ENCODE peak calls at places on chromosomes 5 and 9, in seven cellular contexts. S, U, V, Z, I, X and Y are unnamed samples.

GRCh38 chr9:101333490-101333889 is 51.3 kb downstream of the BAAT start:
- DNase-seq in X (no peak), S (no peak), Z (no peak), U (no peak), V (no peak), I (no peak), Y (no peak)

GRCh38 chr5:55159763-55160492 is at the start of gene GPX8:
- DNase-seq in Z (no peak), X (peak), S (peak), I (peak), V (no peak), U (peak), Y (peak)

GRCh38 chr9:33946779-33947535 is 101.7 kb downstream of the UBAP2 start:
- DNase-seq in I (no peak), S (peak), U (no peak), X (no peak), Z (no peak), V (no peak), Y (no peak)

GRCh38 chr5:169003721-169004481 is 297.0 kb downstream of the SLIT3 start:
- DNase-seq in S (no peak), Z (no peak), X (no peak), I (no peak), V (no peak), U (no peak), Y (peak)

GRCh38 chr5:36741138-36741537 is 134.7 kb downstream of the SLC1A3 start:
- DNase-seq in U (no peak), V (no peak), Z (no peak), X (no peak), S (no peak), I (no peak), Y (no peak)

GRCh38 chr5:151024894-151025606 is 4.7 kb downstream of the GPX3 start:
- DNase-seq in X (no peak), V (no peak), I (no peak), U (no peak), Z (no peak), S (no peak), Y (no peak)

GRCh38 chr9:35733109-35733541 is 659 bp downstream of the CREB3 start:
- DNase-seq in S (peak), I (peak), Z (no peak), X (peak), V (peak), U (peak), Y (peak)

GRCh38 chr9:23162789-23163188 is 663.3 kb downstream of the ELAVL2 start:
- DNase-seq in X (no peak), S (no peak), U (no peak), V (no peak), Z (no peak), I (no peak), Y (no peak)

GRCh38 chr9:15317836-15318235 is 10.8 kb upstream of the TTC39B start:
- DNase-seq in I (no peak), V (no peak), S (no peak), Z (no peak), X (no peak), U (no peak), Y (no peak)

GRCh38 chr9:95580812-95581761 is 64.3 kb upstream of the PTCH1 start:
- DNase-seq in U (no peak), S (no peak), I (no peak), V (no peak), Z (no peak), X (no peak), Y (peak)

GRCh38 chr5:42620579-42621216 is 135.9 kb upstream of the CCDC152 start:
- DNase-seq in U (no peak), S (no peak), Z (no peak), I (no peak), V (no peak), X (no peak), Y (no peak)

GRCh38 chr5:35860686-35861085 is 4.0 kb downstream of the IL7R start:
- DNase-seq in Z (no peak), V (no peak), U (no peak), S (no peak), I (no peak), X (no peak), Y (no peak)

GRCh38 chr5:14476791-14477435 is 104.7 kb upstream of the OTULINL start:
- DNase-seq in I (no peak), S (peak), Z (no peak), U (no peak), V (no peak), X (no peak), Y (no peak)

GRCh38 chr9:86126998-86127972 is 27.9 kb upstream of the GOLM1 start:
- DNase-seq in Z (no peak), I (peak), U (peak), X (peak), V (peak), S (peak), Y (peak)

GRCh38 chr5:76545184-76545583 is 78.0 kb downstream of the F2RL2 start:
- DNase-seq in X (no peak), Z (no peak), S (no peak), V (no peak), U (no peak), I (no peak), Y (no peak)

GRCh38 chr5:168214886-168215285 is 76.6 kb upstream of the WWC1 start:
- DNase-seq in U (no peak), V (no peak), I (no peak), X (no peak), S (no peak), Z (no peak), Y (no peak)

GRCh38 chr5:54243483-54244080 is 66.8 kb downstream of the ARL15 start:
- DNase-seq in V (no peak), S (peak), U (peak), X (peak), Z (no peak), I (peak), Y (peak)

GRCh38 chr9:137658778-137659177 is 40.0 kb downstream of the EHMT1 start:
- DNase-seq in I (no peak), Z (no peak), U (no peak), X (no peak), V (no peak), S (no peak), Y (no peak)

GRCh38 chr9:127634698-127635097 is 22.6 kb downstream of the STXBP1 start:
- DNase-seq in Z (no peak), I (peak), X (peak), S (peak), V (no peak), U (peak), Y (no peak)

GRCh38 chr5:34599471-34600117 is 56.5 kb upstream of the RAI14 start:
- DNase-seq in X (no peak), S (no peak), V (no peak), Z (no peak), U (peak), I (no peak), Y (no peak)

GRCh38 chr5:171957591-171958251 is 48.7 kb downstream of the FBXW11 start:
- DNase-seq in S (no peak), Z (peak), V (no peak), X (no peak), U (peak), I (no peak), Y (no peak)

GRCh38 chr5:91146221-91146620 is 236.9 kb downstream of the ARRDC3 start:
- DNase-seq in V (no peak), U (no peak), X (no peak), I (no peak), Z (no peak), S (no peak), Y (no peak)

GRCh38 chr9:99677281-99677680 is 144.4 kb upstream of the NR4A3 start:
- DNase-seq in I (no peak), Z (no peak), V (no peak), S (no peak), X (no peak), U (no peak), Y (no peak)

GRCh38 chr9:125126019-125126746 is 17.1 kb downstream of the SCAI start:
- DNase-seq in X (no peak), Z (peak), V (no peak), I (peak), S (peak), U (no peak), Y (peak)

GRCh38 chr9:27282269-27282668 is 14.7 kb downstream of the EQTN start:
- DNase-seq in U (no peak), Z (no peak), X (no peak), I (no peak), V (no peak), S (no peak), Y (no peak)

GRCh38 chr5:181217111-181217804 is 5.8 kb upstream of the TRIM41 start:
- DNase-seq in I (peak), Z (peak), V (no peak), S (peak), X (no peak), U (no peak), Y (peak)

GRCh38 chr5:2215059-2215458 is 332.3 kb upstream of the IRX4 start:
- DNase-seq in Z (no peak), V (no peak), S (no peak), X (no peak), U (no peak), I (no peak), Y (no peak)

GRCh38 chr9:116193636-116194035 is 40.0 kb downstream of the PAPPA start:
- DNase-seq in V (no peak), S (no peak), U (no peak), Z (no peak), X (no peak), I (no peak), Y (no peak)

GRCh38 chr5:172630961-172631360 is 10.1 kb upstream of the NEURL1B start:
- DNase-seq in U (no peak), Z (no peak), S (no peak), I (no peak), V (no peak), X (no peak), Y (no peak)

GRCh38 chr5:43110606-43111170 is 10.0 kb upstream of the ZNF131 start:
- DNase-seq in V (no peak), U (peak), S (peak), X (peak), I (peak), Z (no peak), Y (peak)

GRCh38 chr9:37952731-37953130 is 48.8 kb upstream of the SLC25A51 start:
- DNase-seq in S (no peak), I (no peak), V (no peak), X (no peak), U (no peak), Z (no peak), Y (no peak)

GRCh38 chr9:95817205-95817604 is 58.3 kb upstream of the ERCC6L2 start:
- DNase-seq in S (no peak), I (no peak), Z (no peak), U (no peak), X (no peak), V (no peak), Y (no peak)

GRCh38 chr5:443239-444151 is 519 bp downstream of the EXOC3 start:
- DNase-seq in X (no peak), U (no peak), S (peak), I (peak), Z (no peak), V (no peak), Y (no peak)

GRCh38 chr9:123339666-123340414 is 16.2 kb upstream of the CRB2 start:
- DNase-seq in X (no peak), I (peak), V (no peak), Z (peak), U (no peak), S (no peak), Y (no peak)

GRCh38 chr9:106707291-106707690 is 155.7 kb upstream of the ZNF462 start:
- DNase-seq in X (no peak), V (no peak), U (no peak), S (no peak), I (no peak), Z (no peak), Y (no peak)

GRCh38 chr5:179281688-179282087 is 63.6 kb downstream of the ADAMTS2 start:
- DNase-seq in X (no peak), Z (no peak), U (no peak), V (no peak), I (no peak), S (no peak), Y (no peak)

GRCh38 chr5:179287071-179287470 is 58.2 kb downstream of the ADAMTS2 start:
- DNase-seq in X (no peak), V (no peak), I (no peak), S (no peak), Z (no peak), U (no peak), Y (no peak)

GRCh38 chr5:179287631-179288030 is 57.6 kb downstream of the ADAMTS2 start:
- DNase-seq in V (no peak), S (no peak), U (no peak), I (no peak), X (no peak), Z (no peak), Y (no peak)

GRCh38 chr5:179285236-179285635 is 60.0 kb downstream of the ADAMTS2 start:
- DNase-seq in U (no peak), S (no peak), Z (no peak), V (no peak), I (no peak), X (no peak), Y (peak)

GRCh38 chr5:179284751-179285191 is 60.5 kb downstream of the ADAMTS2 start:
- DNase-seq in V (no peak), S (no peak), I (no peak), U (no peak), X (no peak), Z (no peak), Y (peak)
- TF ChIP-seq JUND in V (no peak), S (no peak), I (no peak), U (no peak), X (no peak), Z (no peak), Y (no peak)

DNA sequence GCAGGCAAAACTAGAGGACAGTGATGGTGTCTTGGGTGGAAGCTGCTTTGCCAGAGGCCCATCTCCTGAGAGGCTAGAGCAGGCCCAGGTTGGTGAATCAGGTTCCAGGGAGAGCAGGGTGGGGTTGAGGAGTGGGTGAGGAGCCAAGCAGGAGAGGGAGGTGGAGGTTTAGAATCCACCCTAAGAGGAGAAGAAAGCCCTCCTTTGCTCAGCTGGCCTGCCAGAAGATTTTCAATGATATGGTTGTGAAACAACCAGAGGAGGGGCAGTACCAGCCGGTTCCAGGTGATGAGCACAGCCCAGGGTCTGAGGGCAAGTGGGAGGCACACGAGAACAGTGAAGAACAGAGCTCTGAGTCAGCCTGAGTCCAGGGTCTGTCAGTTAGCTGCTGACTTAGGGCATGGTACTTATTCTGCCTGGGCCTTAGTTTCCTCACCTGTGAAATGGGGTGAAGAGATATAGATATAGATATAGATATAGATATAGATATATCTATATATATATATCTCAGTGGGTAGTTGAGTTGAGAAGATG is 17.8 kb downstream of the PPARGC1B start:
- DNase-seq in U (no peak), Z (no peak), X (no peak), S (no peak), I (no peak), V (no peak), Y (no peak)
- TF ChIP-seq JUND in U (no peak), Z (no peak), X (no peak), S (no peak), I (no peak), V (no peak), Y (no peak)

GRCh38 chr9:114545055-114545454 is 39.8 kb upstream of the WHRN start:
- DNase-seq in X (no peak), Z (no peak), U (no peak), S (peak), V (no peak), I (no peak), Y (no peak)
- TF ChIP-seq JUND in X (no peak), Z (no peak), U (no peak), S (no peak), V (no peak), I (no peak), Y (no peak)

GRCh38 chr9:110687497-110687896 is 18.9 kb downstream of the MUSK start:
- DNase-seq in U (no peak), Z (no peak), X (no peak), V (no peak), I (no peak), S (no peak), Y (no peak)

GRCh38 chr9:110688329-110688728 is 19.7 kb downstream of the MUSK start:
- DNase-seq in Z (no peak), X (no peak), I (no peak), S (no peak), V (no peak), U (no peak), Y (no peak)

GRCh38 chr9:110691002-110691549 is 22.5 kb downstream of the MUSK start:
- DNase-seq in Z (no peak), U (peak), X (no peak), V (no peak), I (peak), S (peak), Y (no peak)
- TF ChIP-seq JUND in Z (no peak), U (no peak), X (no peak), V (no peak), I (peak), S (no peak), Y (peak)